ENCODE peak calls at places on chromosomes 1 and 21, in six cellular contexts. P is HCT116; N is central memory CD4-positive, alpha-beta T cell; A is WTC11; U is HTR-8/SVneo; L is cardiac muscle cell. T is an unnamed sample.

GRCh38 chr21:37670883-37671282 is 245.4 kb downstream of the KCNJ6 start:
- DNase-seq in P (no peak), N (no peak), A (no peak), U (peak), L (no peak), T (no peak)

GRCh38 chr1:239814306-239814881 is 277.3 kb upstream of the FMN2 start:
- DNase-seq in P (no peak), N (peak), A (peak), U (peak), L (no peak), T (no peak)

GRCh38 chr1:230067441-230067870 is 418 bp downstream of the GALNT2 start:
- DNase-seq in P (no peak), N (peak), A (peak), U (no peak), L (peak), T (no peak)

GRCh38 chr1:1359316-1359667 is 937 bp upstream of the MXRA8 start:
- DNase-seq in P (no peak), N (no peak), A (no peak), U (no peak), L (no peak), T (no peak)

GRCh38 chr1:22709891-22710687 is 550 bp upstream of the EPHB2 start:
- DNase-seq in P (no peak), N (no peak), A (peak), U (peak), L (peak), T (no peak)

GRCh38 chr1:154970631-154971340 is at the start of gene SHC1:
- DNase-seq in P (no peak), N (no peak), A (peak), U (peak), L (peak), T (no peak)

GRCh38 chr1:217274927-217275616 is 355.8 kb downstream of the GPATCH2 start:
- DNase-seq in P (no peak), N (no peak), A (no peak), U (peak), L (no peak), T (no peak)

GRCh38 chr1:15501208-15502032 is 22.6 kb downstream of the CASP9 start:
- DNase-seq in P (peak), N (no peak), A (peak), U (peak), L (peak), T (no peak)

GRCh38 chr1:179550753-179551682 is 24.7 kb downstream of the NPHS2 start:
- DNase-seq in P (no peak), N (no peak), A (no peak), U (peak), L (no peak), T (no peak)

GRCh38 chr1:2786329-2787162 is 14.9 kb downstream of the TTC34 start:
- DNase-seq in P (no peak), N (peak), A (peak), U (peak), L (no peak), T (no peak)

GRCh38 chr1:206114692-206115430 is 2.3 kb downstream of the AVPR1B start:
- DNase-seq in P (no peak), N (no peak), A (no peak), U (no peak), L (no peak), T (no peak)

GRCh38 chr1:209688746-209689234 is 13.6 kb downstream of the G0S2 start:
- DNase-seq in P (no peak), N (no peak), A (no peak), U (no peak), L (no peak), T (no peak)

GRCh38 chr1:119674110-119674509 is 26.0 kb upstream of the ZNF697 start:
- DNase-seq in P (no peak), N (no peak), A (no peak), U (peak), L (no peak), T (no peak)

GRCh38 chr1:62241357-62242131 is 46.9 kb downstream of the L1TD1 start:
- DNase-seq in P (no peak), N (no peak), A (no peak), U (no peak), L (no peak), T (no peak)

GRCh38 chr1:220879509-220880366 is 495 bp downstream of the HLX start:
- DNase-seq in P (no peak), N (no peak), A (peak), U (peak), L (peak), T (no peak)

T was measured in NCI-H187 treated with DMSO at 0.1 percent for 48 hours.